ENCODE peak calls at places on chromosomes 7 and 10, in ten cellular contexts. T is activated gamma-delta T cell treated with Interleukin-2 at 50 U/mL for 16 hours, R is psoas muscle, W is T follicular helper cell, I is adipocyte, K is thoracic aorta, M is EL, V is transverse colon, A is neural crest cell, J is iris pigment epithelial cell. F is an unnamed sample.

GRCh38 chr10:98265403-98266378 is 2.3 kb downstream of the LOXL4 start:
- DNase-seq in T (no peak), R (no peak), W (no peak), I (no peak), K (no peak), M (no peak), V (no peak), A (no peak), J (no peak), F (no peak)

GRCh38 chr7:47535033-47535703 is 46.7 kb downstream of the TNS3 start:
- DNase-seq in T (no peak), R (no peak), W (no peak), I (peak), K (no peak), M (no peak), V (no peak), A (no peak), J (peak), F (no peak)

GRCh38 chr7:2537981-2538851 is 17.1 kb downstream of the BRAT1 start:
- DNase-seq in T (no peak), R (peak), W (no peak), I (no peak), K (peak), M (no peak), V (peak), A (no peak), J (no peak), F (peak)

GRCh38 chr10:29922904-29923303 is 136.5 kb downstream of the JCAD start:
- DNase-seq in T (no peak), R (no peak), W (no peak), I (peak), K (no peak), M (no peak), V (no peak), A (no peak), J (no peak), F (no peak)

GRCh38 chr10:54985732-54986131 is 184.7 kb upstream of the PCDH15 start:
- DNase-seq in T (no peak), R (no peak), W (no peak), I (peak), K (no peak), M (no peak), V (no peak), A (no peak), J (peak), F (no peak)

GRCh38 chr7:24401628-24402593 is 117.9 kb downstream of the NPY start:
- DNase-seq in T (no peak), R (no peak), W (no peak), I (peak), K (no peak), M (peak), V (no peak), A (no peak), J (peak), F (peak)

GRCh38 chr7:127954371-127954770 is 76.9 kb downstream of the LRRC4 start:
- DNase-seq in T (no peak), R (no peak), W (no peak), I (no peak), K (no peak), M (no peak), V (no peak), A (no peak), J (no peak), F (no peak)

GRCh38 chr7:36852931-36853330 is 128.6 kb upstream of the AOAH start:
- DNase-seq in T (no peak), R (no peak), W (no peak), I (no peak), K (no peak), M (no peak), V (no peak), A (no peak), J (no peak), F (no peak)

GRCh38 chr10:124991872-124992271 is 49.9 kb downstream of the ZRANB1 start:
- DNase-seq in T (no peak), R (no peak), W (no peak), I (no peak), K (no peak), M (no peak), V (no peak), A (no peak), J (no peak), F (no peak)

GRCh38 chr7:96189129-96189815 is 132.6 kb downstream of the SLC25A13 start:
- DNase-seq in T (no peak), R (no peak), W (no peak), I (peak), K (no peak), M (no peak), V (peak), A (no peak), J (no peak), F (no peak)

GRCh38 chr7:33799766-33800165 is 105.6 kb upstream of the BMPER start:
- DNase-seq in T (no peak), R (no peak), W (no peak), I (no peak), K (no peak), M (no peak), V (no peak), A (no peak), J (no peak), F (no peak)

GRCh38 chr10:131697461-131698128 is 203.2 kb upstream of the PPP2R2D start:
- DNase-seq in T (no peak), R (no peak), W (no peak), I (no peak), K (no peak), M (no peak), V (no peak), A (no peak), J (no peak), F (no peak)

GRCh38 chr10:11017575-11018425 is at the start of gene CELF2:
- DNase-seq in T (peak), R (peak), W (peak), I (peak), K (no peak), M (peak), V (peak), A (peak), J (no peak), F (peak)

GRCh38 chr7:131071786-131072504 is 255.7 kb upstream of the MKLN1 start:
- DNase-seq in T (no peak), R (peak), W (no peak), I (peak), K (no peak), M (peak), V (peak), A (no peak), J (no peak), F (no peak)

GRCh38 chr10:17910144-17910789 is 41.5 kb upstream of the SLC39A12 start:
- DNase-seq in T (no peak), R (no peak), W (no peak), I (peak), K (no peak), M (peak), V (peak), A (peak), J (peak), F (no peak)

GRCh38 chr7:125834421-125834820 is 904.8 kb upstream of the POT1 start:
- DNase-seq in T (no peak), R (no peak), W (no peak), I (no peak), K (no peak), M (no peak), V (no peak), A (no peak), J (no peak), F (no peak)

GRCh38 chr7:80136276-80137045 is 1.8 kb downstream of the GNAI1 start:
- DNase-seq in T (no peak), R (no peak), W (no peak), I (peak), K (no peak), M (peak), V (no peak), A (no peak), J (peak), F (no peak)

GRCh38 chr10:100347568-100348195 is 649 bp downstream of the SCD start:
- DNase-seq in T (no peak), R (no peak), W (no peak), I (peak), K (no peak), M (no peak), V (no peak), A (no peak), J (peak), F (no peak)

GRCh38 chr10:110637558-110638053 is 6.5 kb upstream of the RBM20 start:
- DNase-seq in T (no peak), R (no peak), W (no peak), I (no peak), K (no peak), M (no peak), V (no peak), A (no peak), J (no peak), F (no peak)

GRCh38 chr10:5532618-5533097 is 7.9 kb downstream of the CALML3 start:
- DNase-seq in T (no peak), R (no peak), W (no peak), I (no peak), K (no peak), M (no peak), V (peak), A (no peak), J (no peak), F (peak)